ENCODE peak calls at places on chromosomes 12 and 14, in five cellular contexts. E, N, R, T and K are unnamed samples.
A peak's percentile ranks its signal among the peaks of the same experiment; 100 is the strongest.

GRCh38 chr14:29627141-29627540 is 300.5 kb downstream of the PRKD1 start:
- DNase-seq in E (no peak), N (no peak), R (no peak), T (no peak), K (no peak)

GRCh38 chr14:60323199-60323891 is 74.3 kb downstream of the PPM1A start:
- DNase-seq in E (no peak), N (no peak), R (no peak), T (no peak), K (no peak)

GRCh38 chr14:103188691-103189480 is 65.6 kb downstream of the TNFAIP2 start:
- DNase-seq in E (no peak), N (peak; percentile 66), R (peak; percentile 43), T (no peak), K (no peak)

GRCh38 chr14:23605931-23606585 is 27.5 kb upstream of the JPH4 start:
- DNase-seq in E (no peak), N (no peak), R (no peak), T (no peak), K (no peak)

GRCh38 chr12:113359939-113360748 is 1.8 kb downstream of the PLBD2 start:
- DNase-seq in E (no peak), N (no peak), R (peak; percentile 34), T (no peak), K (no peak)

GRCh38 chr12:66496595-66496994 is 182.3 kb downstream of the GRIP1 start:
- DNase-seq in E (no peak), N (no peak), R (no peak), T (no peak), K (no peak)

GRCh38 chr14:98913967-98914620 is 357.9 kb downstream of the BCL11B start:
- DNase-seq in E (no peak), N (no peak), R (no peak), T (no peak), K (no peak)

GRCh38 chr14:32047791-32048190 is 29.3 kb upstream of the ARHGAP5 start:
- DNase-seq in E (no peak), N (no peak), R (no peak), T (no peak), K (no peak)

GRCh38 chr12:132243596-132244289 is 85.6 kb downstream of the GALNT9 start:
- DNase-seq in E (no peak), N (peak; percentile 64), R (no peak), T (no peak), K (no peak)

GRCh38 chr12:117727301-117727700 is 241.5 kb downstream of the KSR2 start:
- DNase-seq in E (no peak), N (no peak), R (no peak), T (no peak), K (no peak)

GRCh38 chr12:2739832-2740641 is 54.7 kb upstream of the FKBP4 start:
- DNase-seq in E (no peak), N (no peak), R (no peak), T (no peak), K (peak; percentile 22)

GRCh38 chr12:76643438-76643837 is 83.9 kb upstream of the OSBPL8 start:
- DNase-seq in E (no peak), N (no peak), R (no peak), T (no peak), K (no peak)

GRCh38 chr12:110794623-110795280 is 52.0 kb upstream of the CCDC63 start:
- DNase-seq in E (peak; percentile 64), N (peak; percentile 84), R (no peak), T (no peak), K (no peak)

GRCh38 chr12:99810718-99811593 is 163.4 kb downstream of the GARIN6 start:
- DNase-seq in E (no peak), N (no peak), R (no peak), T (peak; percentile 20), K (no peak)

GRCh38 chr14:61461808-61462275 is 140.5 kb downstream of the PRKCH start:
- DNase-seq in E (no peak), N (no peak), R (peak; percentile 40), T (peak; percentile 73), K (no peak)

GRCh38 chr12:92226036-92226661 is 80.5 kb upstream of the BTG1 start:
- DNase-seq in E (no peak), N (no peak), R (no peak), T (no peak), K (no peak)

GRCh38 chr12:116687888-116688287 is 50.0 kb downstream of the SPRING1 start:
- DNase-seq in E (peak; percentile 68), N (no peak), R (no peak), T (peak; percentile 46), K (no peak)

GRCh38 chr14:95313707-95314106 is 6.0 kb downstream of the CLMN start:
- DNase-seq in E (peak; percentile 78), N (peak; percentile 92), R (peak; percentile 68), T (peak; percentile 51), K (peak; percentile 47)

GRCh38 chr12:94614288-94614721 is 36.1 kb downstream of the TMCC3 start:
- DNase-seq in E (no peak), N (no peak), R (no peak), T (no peak), K (no peak)

GRCh38 chr12:1533205-1533601 is 61.2 kb downstream of the FBXL14 start:
- DNase-seq in E (no peak), N (no peak), R (no peak), T (no peak), K (no peak)

GRCh38 chr12:72271401-72271740 is 799 bp upstream of the TRHDE start:
- DNase-seq in E (no peak), N (no peak), R (peak; percentile 51), T (no peak), K (no peak)

GRCh38 chr14:52711666-52712065 is 4.7 kb downstream of the PSMC6 start:
- DNase-seq in E (no peak), N (no peak), R (no peak), T (no peak), K (no peak)

GRCh38 chr12:60494249-60494648 is 898.4 kb downstream of the SLC16A7 start:
- DNase-seq in E (no peak), N (no peak), R (no peak), T (peak; percentile 3), K (no peak)

GRCh38 chr12:81573228-81573627 is 185.9 kb downstream of the PPFIA2 start:
- DNase-seq in E (no peak), N (no peak), R (no peak), T (no peak), K (no peak)

GRCh38 chr14:22567437-22567836 is 21.6 kb downstream of the DAD1 start:
- DNase-seq in E (no peak), N (no peak), R (no peak), T (no peak), K (no peak)

GRCh38 chr12:100164153-100164704 is 21.6 kb upstream of the BLTP3B start:
- DNase-seq in E (no peak), N (no peak), R (no peak), T (no peak), K (no peak)

GRCh38 chr12:104741497-104742367 is 216.4 kb downstream of the SLC41A2 start:
- DNase-seq in E (no peak), N (no peak), R (no peak), T (no peak), K (no peak)

GRCh38 chr12:64318605-64319004 is 72.0 kb downstream of the C12orf56 start:
- DNase-seq in E (no peak), N (no peak), R (no peak), T (no peak), K (no peak)

GRCh38 chr12:51820721-51821422 is 27.6 kb downstream of the FIGNL2 start:
- DNase-seq in E (no peak), N (no peak), R (peak; percentile 23), T (peak; percentile 82), K (no peak)

GRCh38 chr12:98533723-98534251 is 18.4 kb downstream of the TMPO start:
- DNase-seq in E (no peak), N (no peak), R (no peak), T (no peak), K (no peak)

GRCh38 chr12:96434107-96434506 is 33.9 kb upstream of the CDK17 start:
- DNase-seq in E (no peak), N (no peak), R (no peak), T (no peak), K (no peak)
- H3K4me1 ChIP-seq in E (peaks cover under 1% of the 10 kb centered on the region), N (no peaks in the 10 kb centered on the region), R (no peaks in the 10 kb centered on the region), T (peaks cover 6% of the 10 kb centered on the region), K (no peaks in the 10 kb centered on the region)

GRCh38 chr14:68819260-68819691 is 26.4 kb upstream of the ZFP36L1 start:
- DNase-seq in E (no peak), N (peak; percentile 88), R (peak; percentile 68), T (no peak), K (no peak)
- TF ChIP-seq EP300 in E (no peak), N (no peak), R (no peak), T (no peak), K (peak; percentile 30)

GRCh38 chr12:130523208-130523607 is 185.5 kb downstream of the PIWIL1 start:
- DNase-seq in E (no peak), N (no peak), R (no peak), T (no peak), K (no peak)
- H3K27ac ChIP-seq in E (no peak overlapping the region), N (no peak overlapping the region), R (no peak overlapping the region), T (no peak overlapping the region), K (no peak overlapping the region)

GRCh38 chr12:19185262-19185929 is 55.9 kb downstream of the PLEKHA5 start:
- DNase-seq in E (no peak), N (no peak), R (no peak), T (no peak), K (no peak)
- H3K4me1 ChIP-seq in E (peaks cover 19% of the 10 kb centered on the region), N (no peaks in the 10 kb centered on the region), R (peaks cover 5% of the 10 kb centered on the region), T (peaks cover under 1% of the 10 kb centered on the region), K (no peaks in the 10 kb centered on the region)